ENCODE peak calls at places on chromosomes 16 and 17, in six cellular contexts. B, E, R, A, F and T are unnamed samples.

GRCh38 chr17:80287806-80288579 is 27.3 kb downstream of the RNF213 start:
- DNase-seq in B (no peak), E (no peak), R (no peak), A (no peak), F (no peak), T (no peak)

GRCh38 chr17:19900809-19901208 is 33.1 kb upstream of the ULK2 start:
- DNase-seq in B (no peak), E (no peak), R (no peak), A (no peak), F (no peak), T (no peak)

GRCh38 chr16:14186954-14187306 is 115.8 kb downstream of the MRTFB start:
- DNase-seq in B (no peak), E (no peak), R (peak), A (peak), F (no peak), T (no peak)

GRCh38 chr17:75219815-75220214 is 14.3 kb downstream of the NUP85 start:
- DNase-seq in B (no peak), E (no peak), R (no peak), A (no peak), F (no peak), T (no peak)

GRCh38 chr17:80081596-80081995 is 19.8 kb upstream of the GAA start:
- DNase-seq in B (no peak), E (no peak), R (no peak), A (no peak), F (no peak), T (no peak)

GRCh38 chr17:75490173-75490743 is 25.1 kb downstream of the CASKIN2 start:
- DNase-seq in B (no peak), E (no peak), R (no peak), A (no peak), F (no peak), T (no peak)

GRCh38 chr16:11155284-11155806 is 100.7 kb downstream of the SOCS1 start:
- DNase-seq in B (no peak), E (no peak), R (peak), A (no peak), F (no peak), T (no peak)

GRCh38 chr16:81401035-81401950 is 43.3 kb upstream of the CMIP start:
- DNase-seq in B (no peak), E (no peak), R (peak), A (no peak), F (no peak), T (no peak)